ENCODE peak calls at places on chromosomes 2 and 18, in seven cellular contexts. D is activated CD8-positive, alpha-beta T cell treated with anti-CD3 and anti-CD28 coated beads for 36 hours; M is left cardiac atrium; U is gastroesophageal sphincter; J is lower lobe of right lung; S is left lung; X is HepG2. A is an unnamed sample.
A peak's percentile ranks its signal among the peaks of the same experiment; 100 is the strongest.

GRCh38 chr2:170950221-170950737 is 21.2 kb downstream of the GORASP2 start:
- ATAC-seq in D (no peak), M (no peak), U (no peak), J (peak; percentile 28), S (peak; percentile 40), X (no peak), A (no peak)

GRCh38 chr2:119112230-119112629 is 46.3 kb downstream of the C1QL2 start:
- ATAC-seq in D (peak; percentile 66), M (no peak), U (no peak), J (no peak), S (peak; percentile 10), X (no peak), A (no peak)

GRCh38 chr18:44098551-44099098 is 582.1 kb upstream of the SETBP1 start:
- ATAC-seq in D (no peak), M (no peak), U (no peak), J (no peak), S (peak; percentile 48), X (peak; percentile 43), A (peak; percentile 56)

GRCh38 chr2:191748050-191748449 is 70.1 kb downstream of the NABP1 start:
- ATAC-seq in D (no peak), M (no peak), U (no peak), J (no peak), S (no peak), X (no peak), A (no peak)

GRCh38 chr2:199594443-199594842 is 136.7 kb upstream of the SATB2 start:
- ATAC-seq in D (no peak), M (no peak), U (no peak), J (no peak), S (no peak), X (peak; percentile 35), A (no peak)

GRCh38 chr18:31241900-31242409 is 76.0 kb upstream of the DSG1 start:
- ATAC-seq in D (no peak), M (peak; percentile 80), U (no peak), J (peak; percentile 81), S (peak; percentile 83), X (peak; percentile 86), A (peak; percentile 89)

GRCh38 chr2:118738524-118739308 is 108.7 kb downstream of the EN1 start:
- ATAC-seq in D (no peak), M (peak; percentile 99), U (peak; percentile 81), J (peak; percentile 33), S (peak; percentile 91), X (no peak), A (peak; percentile 98)

GRCh38 chr2:191355170-191355758 is 110.1 kb downstream of the MYO1B start:
- ATAC-seq in D (no peak), M (no peak), U (no peak), J (peak; percentile 18), S (no peak), X (no peak), A (no peak)

GRCh38 chr18:2606335-2606734 is 35.0 kb downstream of the NDC80 start:
- ATAC-seq in D (peak; percentile 31), M (no peak), U (no peak), J (no peak), S (no peak), X (no peak), A (no peak)

GRCh38 chr2:19819097-19820065 is 82.4 kb downstream of the TTC32 start:
- ATAC-seq in D (no peak), M (peak; percentile 70), U (no peak), J (no peak), S (no peak), X (no peak), A (peak; percentile 22)

GRCh38 chr2:10172033-10172865 is 49.7 kb downstream of the RRM2 start:
- ATAC-seq in D (no peak), M (no peak), U (no peak), J (no peak), S (no peak), X (no peak), A (no peak)

GRCh38 chr2:12169721-12170120 is 423.3 kb downstream of the LPIN1 start:
- ATAC-seq in D (peak; percentile 77), M (peak; percentile 79), U (peak; percentile 69), J (peak; percentile 67), S (peak; percentile 73), X (no peak), A (peak; percentile 72)

GRCh38 chr2:203740741-203741363 is 34.4 kb downstream of the CD28 start:
- ATAC-seq in D (peak; percentile 64), M (no peak), U (no peak), J (peak; percentile 22), S (no peak), X (no peak), A (no peak)

GRCh38 chr2:234414591-234414990 is 82.3 kb downstream of the ARL4C start:
- ATAC-seq in D (no peak), M (peak; percentile 78), U (no peak), J (no peak), S (no peak), X (no peak), A (no peak)

GRCh38 chr18:29616885-29617284 is 1425.7 kb downstream of the DSC3 start:
- ATAC-seq in D (no peak), M (no peak), U (no peak), J (no peak), S (no peak), X (no peak), A (no peak)

GRCh38 chr18:61333746-61334490 is 688 bp downstream of the CDH20 start:
- ATAC-seq in D (no peak), M (peak; percentile 42), U (no peak), J (peak; percentile 12), S (peak; percentile 41), X (no peak), A (no peak)

A was measured in esophagus mucosa.